ENCODE peak calls at places on chromosomes 13 and 19, in ten cellular contexts. One of them, this sample, is unnamed. For H3K4me1, the result is how much of the 10 kb centered on the place peaks cover.

GRCh38 chr13:49218493-49219051 is 1.6 kb upstream of the MLNR start:
- DNase-seq in small intestine: peak
- DNase-seq in tibial artery: no peak
- DNase-seq in ovary: no peak
- DNase-seq in thoracic aorta: no peak
- DNase-seq in right atrium auricular region: peak
- DNase-seq in CD8-positive, alpha-beta memory T cell: no peak
- DNase-seq in OCI-LY7: no peak
- DNase-seq in IMR-90: peak
- DNase-seq in lower lobe of right lung: no peak
- DNase-seq in this sample: no peak

GRCh38 chr19:13269348-13269747 is 119.1 kb downstream of the IER2 start:
- DNase-seq in small intestine: no peak
- DNase-seq in tibial artery: no peak
- DNase-seq in ovary: no peak
- DNase-seq in thoracic aorta: no peak
- DNase-seq in right atrium auricular region: no peak
- DNase-seq in CD8-positive, alpha-beta memory T cell: no peak
- DNase-seq in OCI-LY7: no peak
- DNase-seq in IMR-90: no peak
- DNase-seq in lower lobe of right lung: no peak
- DNase-seq in this sample: no peak

GRCh38 chr13:42990147-42990990 is 1.7 kb downstream of the EPSTI1 start:
- DNase-seq in small intestine: peak
- DNase-seq in tibial artery: no peak
- DNase-seq in ovary: no peak
- DNase-seq in thoracic aorta: no peak
- DNase-seq in right atrium auricular region: no peak
- DNase-seq in CD8-positive, alpha-beta memory T cell: peak
- DNase-seq in OCI-LY7: no peak
- DNase-seq in IMR-90: peak
- DNase-seq in lower lobe of right lung: no peak
- DNase-seq in this sample: no peak

GRCh38 chr13:99432637-99433542 is 68.4 kb upstream of the TM9SF2 start:
- DNase-seq in small intestine: peak
- DNase-seq in tibial artery: peak
- DNase-seq in ovary: no peak
- DNase-seq in thoracic aorta: no peak
- DNase-seq in right atrium auricular region: peak
- DNase-seq in CD8-positive, alpha-beta memory T cell: peak
- DNase-seq in OCI-LY7: peak
- DNase-seq in IMR-90: peak
- DNase-seq in lower lobe of right lung: peak
- DNase-seq in this sample: peak

GRCh38 chr19:33788676-33789075 is 8.0 kb upstream of the KCTD15 start:
- DNase-seq in small intestine: no peak
- DNase-seq in tibial artery: no peak
- DNase-seq in ovary: no peak
- DNase-seq in thoracic aorta: no peak
- DNase-seq in right atrium auricular region: no peak
- DNase-seq in CD8-positive, alpha-beta memory T cell: no peak
- DNase-seq in OCI-LY7: no peak
- DNase-seq in IMR-90: no peak
- DNase-seq in lower lobe of right lung: no peak
- DNase-seq in this sample: no peak

GRCh38 chr13:46751811-46752635 is 44.9 kb downstream of the ESD start:
- DNase-seq in small intestine: peak
- DNase-seq in tibial artery: no peak
- DNase-seq in ovary: no peak
- DNase-seq in thoracic aorta: no peak
- DNase-seq in right atrium auricular region: no peak
- DNase-seq in CD8-positive, alpha-beta memory T cell: peak
- DNase-seq in OCI-LY7: peak
- DNase-seq in IMR-90: peak
- DNase-seq in lower lobe of right lung: no peak
- DNase-seq in this sample: peak

GRCh38 chr13:44420376-44421220 is 47.0 kb downstream of the SERP2 start:
- DNase-seq in small intestine: no peak
- DNase-seq in tibial artery: no peak
- DNase-seq in ovary: no peak
- DNase-seq in thoracic aorta: no peak
- DNase-seq in right atrium auricular region: no peak
- DNase-seq in CD8-positive, alpha-beta memory T cell: no peak
- DNase-seq in OCI-LY7: no peak
- DNase-seq in IMR-90: no peak
- DNase-seq in lower lobe of right lung: no peak
- DNase-seq in this sample: no peak

GRCh38 chr13:97257228-97257755 is 35.2 kb downstream of the MBNL2 start:
- DNase-seq in small intestine: no peak
- DNase-seq in tibial artery: no peak
- DNase-seq in ovary: no peak
- DNase-seq in thoracic aorta: no peak
- DNase-seq in right atrium auricular region: no peak
- DNase-seq in CD8-positive, alpha-beta memory T cell: no peak
- DNase-seq in OCI-LY7: no peak
- DNase-seq in IMR-90: no peak
- DNase-seq in lower lobe of right lung: no peak
- DNase-seq in this sample: no peak

GRCh38 chr13:42814868-42815267 is 33.5 kb downstream of the FAM216B start:
- DNase-seq in small intestine: no peak
- DNase-seq in tibial artery: no peak
- DNase-seq in ovary: no peak
- DNase-seq in thoracic aorta: no peak
- DNase-seq in right atrium auricular region: no peak
- DNase-seq in CD8-positive, alpha-beta memory T cell: no peak
- DNase-seq in OCI-LY7: no peak
- DNase-seq in IMR-90: peak
- DNase-seq in lower lobe of right lung: no peak
- DNase-seq in this sample: no peak

GRCh38 chr19:47176627-47177090 is 46.0 kb downstream of the SAE1 start:
- DNase-seq in small intestine: peak
- DNase-seq in tibial artery: peak
- DNase-seq in ovary: no peak
- DNase-seq in thoracic aorta: no peak
- DNase-seq in right atrium auricular region: no peak
- DNase-seq in CD8-positive, alpha-beta memory T cell: peak
- DNase-seq in OCI-LY7: no peak
- DNase-seq in IMR-90: peak
- DNase-seq in lower lobe of right lung: no peak
- DNase-seq in this sample: no peak

GRCh38 chr19:50723069-50723468 is at the start of gene CLEC11A:
- DNase-seq in small intestine: no peak
- DNase-seq in tibial artery: peak
- DNase-seq in ovary: peak
- DNase-seq in thoracic aorta: no peak
- DNase-seq in right atrium auricular region: peak
- DNase-seq in CD8-positive, alpha-beta memory T cell: no peak
- DNase-seq in OCI-LY7: no peak
- DNase-seq in IMR-90: peak
- DNase-seq in lower lobe of right lung: no peak
- DNase-seq in this sample: no peak

GRCh38 chr19:55231391-55232283 is 3.1 kb upstream of the TMEM86B start:
- DNase-seq in small intestine: no peak
- DNase-seq in tibial artery: no peak
- DNase-seq in ovary: no peak
- DNase-seq in thoracic aorta: no peak
- DNase-seq in right atrium auricular region: no peak
- DNase-seq in CD8-positive, alpha-beta memory T cell: no peak
- DNase-seq in OCI-LY7: no peak
- DNase-seq in IMR-90: no peak
- DNase-seq in lower lobe of right lung: no peak
- DNase-seq in this sample: no peak

GRCh38 chr19:3186891-3187661 is 1.3 kb downstream of the NCLN start:
- DNase-seq in small intestine: peak
- DNase-seq in tibial artery: no peak
- DNase-seq in ovary: peak
- DNase-seq in thoracic aorta: no peak
- DNase-seq in right atrium auricular region: no peak
- DNase-seq in CD8-positive, alpha-beta memory T cell: no peak
- DNase-seq in OCI-LY7: no peak
- DNase-seq in IMR-90: no peak
- DNase-seq in lower lobe of right lung: no peak
- DNase-seq in this sample: no peak

GRCh38 chr13:75636339-75637095 is 387 bp downstream of the LMO7 start:
- DNase-seq in small intestine: peak
- DNase-seq in tibial artery: no peak
- DNase-seq in ovary: peak
- DNase-seq in thoracic aorta: no peak
- DNase-seq in right atrium auricular region: no peak
- DNase-seq in CD8-positive, alpha-beta memory T cell: peak
- DNase-seq in OCI-LY7: peak
- DNase-seq in IMR-90: peak
- DNase-seq in lower lobe of right lung: peak
- DNase-seq in this sample: peak

GRCh38 chr13:19927117-19927734 is 31.3 kb upstream of the ZMYM2 start:
- DNase-seq in small intestine: peak
- DNase-seq in tibial artery: no peak
- DNase-seq in ovary: no peak
- DNase-seq in thoracic aorta: no peak
- DNase-seq in right atrium auricular region: no peak
- DNase-seq in CD8-positive, alpha-beta memory T cell: peak
- DNase-seq in OCI-LY7: peak
- DNase-seq in IMR-90: peak
- DNase-seq in lower lobe of right lung: no peak
- DNase-seq in this sample: no peak

GRCh38 chr13:113929628-113930615 is 44.0 kb downstream of the C13orf46 start:
- DNase-seq in small intestine: no peak
- DNase-seq in tibial artery: peak
- DNase-seq in ovary: peak
- DNase-seq in thoracic aorta: peak
- DNase-seq in right atrium auricular region: no peak
- DNase-seq in CD8-positive, alpha-beta memory T cell: no peak
- DNase-seq in OCI-LY7: no peak
- DNase-seq in IMR-90: no peak
- DNase-seq in lower lobe of right lung: no peak
- DNase-seq in this sample: no peak

GRCh38 chr13:63184693-63185092 is 1769.0 kb upstream of the PCDH20 start:
- DNase-seq in small intestine: no peak
- DNase-seq in tibial artery: no peak
- DNase-seq in ovary: no peak
- DNase-seq in thoracic aorta: no peak
- DNase-seq in right atrium auricular region: no peak
- DNase-seq in CD8-positive, alpha-beta memory T cell: no peak
- DNase-seq in OCI-LY7: no peak
- DNase-seq in IMR-90: peak
- DNase-seq in lower lobe of right lung: no peak
- DNase-seq in this sample: no peak

GRCh38 chr19:1861599-1862031 is 1.8 kb downstream of the KLF16 start:
- DNase-seq in small intestine: peak
- DNase-seq in tibial artery: no peak
- DNase-seq in ovary: no peak
- DNase-seq in thoracic aorta: no peak
- DNase-seq in right atrium auricular region: no peak
- DNase-seq in CD8-positive, alpha-beta memory T cell: no peak
- DNase-seq in OCI-LY7: no peak
- DNase-seq in IMR-90: no peak
- DNase-seq in lower lobe of right lung: no peak
- DNase-seq in this sample: peak
- H3K4me1 ChIP-seq in small intestine: under half
- H3K4me1 ChIP-seq in tibial artery: half or more
- H3K4me1 ChIP-seq in ovary: under half
- H3K4me1 ChIP-seq in thoracic aorta: under half
- H3K4me1 ChIP-seq in right atrium auricular region: under half
- H3K4me1 ChIP-seq in CD8-positive, alpha-beta memory T cell: under half
- H3K4me1 ChIP-seq in OCI-LY7: half or more
- H3K4me1 ChIP-seq in IMR-90: under half
- H3K4me1 ChIP-seq in lower lobe of right lung: half or more
- H3K4me1 ChIP-seq in this sample: under half

DNA sequence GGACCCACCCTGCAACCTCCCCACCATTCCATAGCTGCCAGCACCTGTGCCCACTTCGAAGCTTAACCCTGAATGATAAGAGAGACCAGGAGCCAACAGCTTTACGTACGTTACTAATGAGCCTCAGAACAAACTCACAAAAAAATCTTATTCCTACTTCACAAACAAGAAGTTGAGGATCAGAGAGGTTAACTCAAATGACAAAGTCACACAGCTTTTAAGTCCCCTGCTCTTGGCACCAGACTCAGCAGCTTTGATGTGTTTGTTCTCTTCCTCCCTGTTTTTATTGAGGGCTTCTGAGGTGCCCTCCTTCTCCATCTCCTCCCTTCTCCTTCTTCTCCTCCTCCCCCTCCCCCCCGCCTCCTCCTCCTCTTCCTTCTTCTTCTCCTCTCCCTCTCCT is 115.4 kb downstream of the ZDHHC20 start:
- DNase-seq in small intestine: no peak
- DNase-seq in tibial artery: no peak
- DNase-seq in ovary: no peak
- DNase-seq in thoracic aorta: no peak
- DNase-seq in right atrium auricular region: no peak
- DNase-seq in CD8-positive, alpha-beta memory T cell: no peak
- DNase-seq in OCI-LY7: no peak
- DNase-seq in IMR-90: no peak
- DNase-seq in lower lobe of right lung: no peak
- DNase-seq in this sample: no peak
- H3K27ac ChIP-seq in small intestine: no peak
- H3K27ac ChIP-seq in tibial artery: no peak
- H3K27ac ChIP-seq in ovary: no peak
- H3K27ac ChIP-seq in thoracic aorta: no peak
- H3K27ac ChIP-seq in right atrium auricular region: no peak
- H3K27ac ChIP-seq in CD8-positive, alpha-beta memory T cell: no peak
- H3K27ac ChIP-seq in OCI-LY7: no peak
- H3K27ac ChIP-seq in IMR-90: no peak
- H3K27ac ChIP-seq in lower lobe of right lung: no peak
- H3K27ac ChIP-seq in this sample: no peak

DNA sequence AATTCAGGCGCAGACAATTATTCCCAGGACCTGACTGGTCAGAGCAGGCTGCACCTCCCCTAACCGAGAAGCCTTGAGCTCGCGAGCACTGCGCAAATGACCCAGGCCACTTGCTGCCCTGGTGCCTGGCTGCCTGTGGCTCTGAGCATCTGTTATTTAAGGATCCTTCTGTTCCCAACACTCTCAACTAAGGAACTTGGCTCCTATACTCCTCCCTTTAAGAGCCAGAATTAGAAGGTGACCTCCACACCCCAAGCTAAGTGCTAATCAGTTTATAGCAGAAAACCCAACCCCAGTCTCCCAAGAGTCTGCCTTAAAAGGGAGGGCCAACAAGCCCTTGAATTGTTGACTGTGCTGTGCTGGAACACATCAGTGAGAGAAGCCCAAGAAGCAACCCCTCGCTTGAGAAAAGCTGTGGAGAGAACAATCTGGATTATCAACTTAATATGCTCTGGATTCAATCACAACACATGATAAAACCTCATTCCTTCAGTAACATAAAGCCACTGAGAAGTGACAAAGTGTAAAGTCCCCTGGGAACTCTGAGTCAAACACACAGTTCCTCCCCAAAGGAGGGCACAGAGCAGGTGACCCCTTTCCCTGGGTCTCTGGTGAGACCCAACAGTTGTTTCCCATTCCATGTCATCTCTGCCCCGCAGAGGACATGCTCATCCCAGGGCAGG is 14.6 kb downstream of the AKAP8L start:
- DNase-seq in small intestine: peak
- DNase-seq in tibial artery: no peak
- DNase-seq in ovary: no peak
- DNase-seq in thoracic aorta: no peak
- DNase-seq in right atrium auricular region: no peak
- DNase-seq in CD8-positive, alpha-beta memory T cell: no peak
- DNase-seq in OCI-LY7: no peak
- DNase-seq in IMR-90: no peak
- DNase-seq in lower lobe of right lung: no peak
- DNase-seq in this sample: no peak
- H3K4me1 ChIP-seq in small intestine: under half
- H3K4me1 ChIP-seq in tibial artery: half or more
- H3K4me1 ChIP-seq in ovary: under half
- H3K4me1 ChIP-seq in thoracic aorta: under half
- H3K4me1 ChIP-seq in right atrium auricular region: under half
- H3K4me1 ChIP-seq in CD8-positive, alpha-beta memory T cell: under half
- H3K4me1 ChIP-seq in OCI-LY7: under half
- H3K4me1 ChIP-seq in IMR-90: under half
- H3K4me1 ChIP-seq in lower lobe of right lung: under half
- H3K4me1 ChIP-seq in this sample: under half

GRCh38 chr19:4705413-4706131 is 18.1 kb downstream of the DPP9 start:
- DNase-seq in small intestine: peak
- DNase-seq in tibial artery: no peak
- DNase-seq in ovary: peak
- DNase-seq in thoracic aorta: no peak
- DNase-seq in right atrium auricular region: no peak
- DNase-seq in CD8-positive, alpha-beta memory T cell: no peak
- DNase-seq in OCI-LY7: no peak
- DNase-seq in IMR-90: no peak
- DNase-seq in lower lobe of right lung: no peak
- DNase-seq in this sample: no peak
- H3K27ac ChIP-seq in small intestine: peak
- H3K27ac ChIP-seq in tibial artery: no peak
- H3K27ac ChIP-seq in ovary: no peak
- H3K27ac ChIP-seq in thoracic aorta: peak
- H3K27ac ChIP-seq in right atrium auricular region: peak
- H3K27ac ChIP-seq in CD8-positive, alpha-beta memory T cell: no peak
- H3K27ac ChIP-seq in OCI-LY7: no peak
- H3K27ac ChIP-seq in IMR-90: no peak
- H3K27ac ChIP-seq in lower lobe of right lung: peak
- H3K27ac ChIP-seq in this sample: no peak